ENCODE peak calls at places on chromosome 15, in ten cellular contexts. One of them, this sample, is unnamed.

GRCh38 chr15:62457100-62457499 is 292.0 kb upstream of the C2CD4B start:
- DNase-seq in CD4-positive, alpha-beta T cell: no peak
- DNase-seq in astrocyte of the spinal cord: no peak
- DNase-seq in RWPE1: no peak
- DNase-seq in fibroblast of mammary gland: no peak
- DNase-seq in kidney epithelial cell: no peak
- DNase-seq in neural crest cell: no peak
- DNase-seq in suprapubic skin: no peak
- DNase-seq in heart left ventricle: no peak
- DNase-seq in CD8-positive, alpha-beta T cell: no peak
- DNase-seq in this sample: no peak

GRCh38 chr15:80105193-80105984 is 45.9 kb downstream of the ZFAND6 start:
- DNase-seq in fibroblast of mammary gland: peak
- DNase-seq in RWPE1: peak
- DNase-seq in astrocyte of the spinal cord: peak
- DNase-seq in CD4-positive, alpha-beta T cell: no peak
- DNase-seq in kidney epithelial cell: peak
- DNase-seq in suprapubic skin: no peak
- DNase-seq in heart left ventricle: no peak
- DNase-seq in neural crest cell: no peak
- DNase-seq in CD8-positive, alpha-beta T cell: no peak
- DNase-seq in this sample: peak

GRCh38 chr15:48493084-48493762 is 152.3 kb downstream of the FBN1 start:
- DNase-seq in RWPE1: peak
- DNase-seq in heart left ventricle: no peak
- DNase-seq in astrocyte of the spinal cord: peak
- DNase-seq in kidney epithelial cell: peak
- DNase-seq in CD8-positive, alpha-beta T cell: no peak
- DNase-seq in CD4-positive, alpha-beta T cell: no peak
- DNase-seq in neural crest cell: no peak
- DNase-seq in suprapubic skin: no peak
- DNase-seq in fibroblast of mammary gland: peak
- DNase-seq in this sample: peak

GRCh38 chr15:101028772-101029438 is 109.7 kb downstream of the LRRK1 start:
- DNase-seq in astrocyte of the spinal cord: no peak
- DNase-seq in CD4-positive, alpha-beta T cell: no peak
- DNase-seq in kidney epithelial cell: no peak
- DNase-seq in RWPE1: no peak
- DNase-seq in suprapubic skin: peak
- DNase-seq in fibroblast of mammary gland: no peak
- DNase-seq in heart left ventricle: no peak
- DNase-seq in CD8-positive, alpha-beta T cell: no peak
- DNase-seq in neural crest cell: no peak
- DNase-seq in this sample: no peak

GRCh38 chr15:101450561-101451145 is 38.9 kb downstream of the PCSK6 start:
- DNase-seq in kidney epithelial cell: no peak
- DNase-seq in suprapubic skin: no peak
- DNase-seq in CD4-positive, alpha-beta T cell: no peak
- DNase-seq in heart left ventricle: no peak
- DNase-seq in astrocyte of the spinal cord: no peak
- DNase-seq in neural crest cell: no peak
- DNase-seq in RWPE1: no peak
- DNase-seq in CD8-positive, alpha-beta T cell: no peak
- DNase-seq in fibroblast of mammary gland: no peak
- DNase-seq in this sample: no peak

GRCh38 chr15:38354321-38354929 is 99.5 kb upstream of the FAM98B start:
- DNase-seq in CD8-positive, alpha-beta T cell: peak
- DNase-seq in heart left ventricle: peak
- DNase-seq in kidney epithelial cell: peak
- DNase-seq in RWPE1: peak
- DNase-seq in fibroblast of mammary gland: peak
- DNase-seq in astrocyte of the spinal cord: peak
- DNase-seq in suprapubic skin: peak
- DNase-seq in neural crest cell: peak
- DNase-seq in CD4-positive, alpha-beta T cell: peak
- DNase-seq in this sample: peak

GRCh38 chr15:36777941-36778340 is 198.5 kb downstream of the CDIN1 start:
- DNase-seq in fibroblast of mammary gland: no peak
- DNase-seq in neural crest cell: no peak
- DNase-seq in RWPE1: no peak
- DNase-seq in astrocyte of the spinal cord: no peak
- DNase-seq in CD8-positive, alpha-beta T cell: no peak
- DNase-seq in suprapubic skin: no peak
- DNase-seq in kidney epithelial cell: no peak
- DNase-seq in heart left ventricle: no peak
- DNase-seq in CD4-positive, alpha-beta T cell: no peak
- DNase-seq in this sample: no peak

GRCh38 chr15:31158858-31159569 is 57.5 kb upstream of the TRPM1 start:
- DNase-seq in suprapubic skin: no peak
- DNase-seq in astrocyte of the spinal cord: no peak
- DNase-seq in RWPE1: no peak
- DNase-seq in kidney epithelial cell: no peak
- DNase-seq in CD8-positive, alpha-beta T cell: no peak
- DNase-seq in fibroblast of mammary gland: no peak
- DNase-seq in CD4-positive, alpha-beta T cell: no peak
- DNase-seq in heart left ventricle: peak
- DNase-seq in neural crest cell: no peak
- DNase-seq in this sample: no peak

GRCh38 chr15:52567886-52568568 is 803 bp downstream of the ARPP19 start:
- DNase-seq in astrocyte of the spinal cord: no peak
- DNase-seq in fibroblast of mammary gland: peak
- DNase-seq in neural crest cell: no peak
- DNase-seq in RWPE1: peak
- DNase-seq in suprapubic skin: no peak
- DNase-seq in CD4-positive, alpha-beta T cell: no peak
- DNase-seq in CD8-positive, alpha-beta T cell: peak
- DNase-seq in kidney epithelial cell: no peak
- DNase-seq in heart left ventricle: no peak
- DNase-seq in this sample: peak

GRCh38 chr15:52569244-52569585 is 385 bp upstream of the ARPP19 start:
- DNase-seq in neural crest cell: no peak
- DNase-seq in RWPE1: no peak
- DNase-seq in suprapubic skin: no peak
- DNase-seq in CD8-positive, alpha-beta T cell: no peak
- DNase-seq in astrocyte of the spinal cord: no peak
- DNase-seq in CD4-positive, alpha-beta T cell: no peak
- DNase-seq in heart left ventricle: no peak
- DNase-seq in kidney epithelial cell: no peak
- DNase-seq in fibroblast of mammary gland: no peak
- DNase-seq in this sample: no peak

GRCh38 chr15:52563499-52564060 is 5.2 kb downstream of the ARPP19 start:
- DNase-seq in astrocyte of the spinal cord: no peak
- DNase-seq in kidney epithelial cell: no peak
- DNase-seq in fibroblast of mammary gland: no peak
- DNase-seq in neural crest cell: no peak
- DNase-seq in RWPE1: no peak
- DNase-seq in suprapubic skin: no peak
- DNase-seq in heart left ventricle: no peak
- DNase-seq in CD8-positive, alpha-beta T cell: no peak
- DNase-seq in CD4-positive, alpha-beta T cell: no peak
- DNase-seq in this sample: no peak

GRCh38 chr15:52566889-52567288 is 1.9 kb downstream of the ARPP19 start:
- DNase-seq in astrocyte of the spinal cord: no peak
- DNase-seq in neural crest cell: no peak
- DNase-seq in CD4-positive, alpha-beta T cell: no peak
- DNase-seq in fibroblast of mammary gland: no peak
- DNase-seq in CD8-positive, alpha-beta T cell: no peak
- DNase-seq in heart left ventricle: no peak
- DNase-seq in suprapubic skin: no peak
- DNase-seq in RWPE1: no peak
- DNase-seq in kidney epithelial cell: no peak
- DNase-seq in this sample: no peak

DNA sequence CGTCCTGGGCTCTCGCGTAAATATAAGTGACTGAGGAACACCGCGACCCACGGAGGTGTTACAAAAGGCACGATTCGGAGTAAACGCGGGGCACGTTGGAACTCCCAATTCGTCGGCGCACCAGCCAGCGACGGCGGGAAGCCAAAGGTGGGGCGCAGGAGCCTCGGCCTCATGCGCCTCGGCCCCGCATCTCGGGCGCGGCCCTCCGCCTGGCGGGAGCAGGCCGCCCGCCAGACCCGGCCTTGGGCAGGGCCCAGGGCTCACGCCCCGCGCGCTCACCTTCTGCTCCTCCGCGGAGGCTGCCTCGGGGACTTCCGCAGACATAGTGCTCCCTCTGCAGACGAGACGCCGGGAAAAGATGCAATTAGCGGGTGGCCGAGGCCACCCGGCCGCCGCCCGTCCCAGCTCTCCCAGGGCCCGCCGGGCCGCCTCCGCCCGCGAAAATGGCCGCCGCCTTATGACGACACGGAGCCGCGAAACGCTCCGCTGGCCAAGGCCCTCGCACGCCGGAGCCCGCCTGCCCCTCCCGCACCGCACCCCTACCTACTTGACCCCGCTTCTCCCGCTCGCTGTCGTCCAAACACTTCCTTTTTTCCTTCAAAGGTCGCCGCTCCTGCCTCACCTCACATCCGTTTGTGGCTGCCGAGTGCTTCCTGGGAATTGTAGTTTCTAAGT is at the start of gene ARPP19:
- DNase-seq in CD8-positive, alpha-beta T cell: peak
- DNase-seq in kidney epithelial cell: peak
- DNase-seq in heart left ventricle: peak
- DNase-seq in astrocyte of the spinal cord: peak
- DNase-seq in fibroblast of mammary gland: peak
- DNase-seq in CD4-positive, alpha-beta T cell: peak
- DNase-seq in RWPE1: peak
- DNase-seq in suprapubic skin: peak
- DNase-seq in neural crest cell: peak
- DNase-seq in this sample: peak
- TF ChIP-seq CTCF in CD8-positive, alpha-beta T cell: no peak
- TF ChIP-seq CTCF in kidney epithelial cell: no peak
- TF ChIP-seq CTCF in heart left ventricle: peak
- TF ChIP-seq CTCF in astrocyte of the spinal cord: no peak
- TF ChIP-seq CTCF in fibroblast of mammary gland: no peak
- TF ChIP-seq CTCF in CD4-positive, alpha-beta T cell: peak
- TF ChIP-seq CTCF in RWPE1: no peak
- TF ChIP-seq CTCF in suprapubic skin: no peak
- TF ChIP-seq CTCF in neural crest cell: no peak
- TF ChIP-seq CTCF in this sample: no peak

GRCh38 chr15:67077641-67078215 is 12.3 kb downstream of the SMAD3 start:
- DNase-seq in fibroblast of mammary gland: peak
- DNase-seq in suprapubic skin: no peak
- DNase-seq in RWPE1: no peak
- DNase-seq in astrocyte of the spinal cord: no peak
- DNase-seq in CD4-positive, alpha-beta T cell: no peak
- DNase-seq in heart left ventricle: no peak
- DNase-seq in CD8-positive, alpha-beta T cell: no peak
- DNase-seq in neural crest cell: no peak
- DNase-seq in kidney epithelial cell: no peak
- DNase-seq in this sample: no peak

GRCh38 chr15:67072951-67073350 is 7.5 kb downstream of the SMAD3 start:
- DNase-seq in heart left ventricle: no peak
- DNase-seq in CD8-positive, alpha-beta T cell: no peak
- DNase-seq in suprapubic skin: no peak
- DNase-seq in RWPE1: no peak
- DNase-seq in fibroblast of mammary gland: peak
- DNase-seq in CD4-positive, alpha-beta T cell: no peak
- DNase-seq in neural crest cell: no peak
- DNase-seq in kidney epithelial cell: no peak
- DNase-seq in astrocyte of the spinal cord: no peak
- DNase-seq in this sample: no peak

GRCh38 chr15:67079361-67079760 is 14.0 kb downstream of the SMAD3 start:
- DNase-seq in CD4-positive, alpha-beta T cell: no peak
- DNase-seq in fibroblast of mammary gland: peak
- DNase-seq in heart left ventricle: no peak
- DNase-seq in kidney epithelial cell: no peak
- DNase-seq in CD8-positive, alpha-beta T cell: no peak
- DNase-seq in neural crest cell: no peak
- DNase-seq in suprapubic skin: no peak
- DNase-seq in astrocyte of the spinal cord: no peak
- DNase-seq in RWPE1: no peak
- DNase-seq in this sample: no peak

GRCh38 chr15:67074886-67075229 is 9.5 kb downstream of the SMAD3 start:
- DNase-seq in CD8-positive, alpha-beta T cell: no peak
- DNase-seq in CD4-positive, alpha-beta T cell: no peak
- DNase-seq in fibroblast of mammary gland: peak
- DNase-seq in heart left ventricle: no peak
- DNase-seq in RWPE1: no peak
- DNase-seq in astrocyte of the spinal cord: no peak
- DNase-seq in suprapubic skin: no peak
- DNase-seq in neural crest cell: no peak
- DNase-seq in kidney epithelial cell: no peak
- DNase-seq in this sample: no peak

GRCh38 chr15:67076147-67076843 is 10.9 kb downstream of the SMAD3 start:
- DNase-seq in neural crest cell: no peak
- DNase-seq in CD4-positive, alpha-beta T cell: no peak
- DNase-seq in kidney epithelial cell: peak
- DNase-seq in fibroblast of mammary gland: peak
- DNase-seq in astrocyte of the spinal cord: peak
- DNase-seq in RWPE1: peak
- DNase-seq in CD8-positive, alpha-beta T cell: no peak
- DNase-seq in suprapubic skin: no peak
- DNase-seq in heart left ventricle: peak
- DNase-seq in this sample: peak
- TF ChIP-seq CTCF in neural crest cell: no peak
- TF ChIP-seq CTCF in CD4-positive, alpha-beta T cell: no peak
- TF ChIP-seq CTCF in kidney epithelial cell: peak
- TF ChIP-seq CTCF in fibroblast of mammary gland: no peak
- TF ChIP-seq CTCF in astrocyte of the spinal cord: no peak
- TF ChIP-seq CTCF in RWPE1: no peak
- TF ChIP-seq CTCF in CD8-positive, alpha-beta T cell: no peak
- TF ChIP-seq CTCF in suprapubic skin: no peak
- TF ChIP-seq CTCF in heart left ventricle: no peak
- TF ChIP-seq CTCF in this sample: no peak

GRCh38 chr15:70586241-70586640 is 177.1 kb downstream of the UACA start:
- DNase-seq in fibroblast of mammary gland: no peak
- DNase-seq in CD8-positive, alpha-beta T cell: no peak
- DNase-seq in CD4-positive, alpha-beta T cell: no peak
- DNase-seq in heart left ventricle: no peak
- DNase-seq in RWPE1: no peak
- DNase-seq in kidney epithelial cell: no peak
- DNase-seq in neural crest cell: no peak
- DNase-seq in astrocyte of the spinal cord: no peak
- DNase-seq in suprapubic skin: peak
- DNase-seq in this sample: no peak

GRCh38 chr15:70584441-70584837 is 178.9 kb downstream of the UACA start:
- DNase-seq in kidney epithelial cell: no peak
- DNase-seq in RWPE1: no peak
- DNase-seq in neural crest cell: no peak
- DNase-seq in CD4-positive, alpha-beta T cell: no peak
- DNase-seq in astrocyte of the spinal cord: no peak
- DNase-seq in heart left ventricle: no peak
- DNase-seq in suprapubic skin: peak
- DNase-seq in CD8-positive, alpha-beta T cell: no peak
- DNase-seq in fibroblast of mammary gland: no peak
- DNase-seq in this sample: no peak

GRCh38 chr15:70582143-70582945 is 181.0 kb downstream of the UACA start:
- DNase-seq in heart left ventricle: no peak
- DNase-seq in CD8-positive, alpha-beta T cell: no peak
- DNase-seq in fibroblast of mammary gland: peak
- DNase-seq in suprapubic skin: peak
- DNase-seq in RWPE1: no peak
- DNase-seq in neural crest cell: no peak
- DNase-seq in astrocyte of the spinal cord: peak
- DNase-seq in kidney epithelial cell: no peak
- DNase-seq in CD4-positive, alpha-beta T cell: no peak
- DNase-seq in this sample: peak

GRCh38 chr15:70585707-70586034 is 177.7 kb downstream of the UACA start:
- DNase-seq in CD8-positive, alpha-beta T cell: peak
- DNase-seq in RWPE1: no peak
- DNase-seq in suprapubic skin: no peak
- DNase-seq in CD4-positive, alpha-beta T cell: no peak
- DNase-seq in neural crest cell: no peak
- DNase-seq in fibroblast of mammary gland: no peak
- DNase-seq in kidney epithelial cell: no peak
- DNase-seq in heart left ventricle: no peak
- DNase-seq in astrocyte of the spinal cord: no peak
- DNase-seq in this sample: no peak

DNA sequence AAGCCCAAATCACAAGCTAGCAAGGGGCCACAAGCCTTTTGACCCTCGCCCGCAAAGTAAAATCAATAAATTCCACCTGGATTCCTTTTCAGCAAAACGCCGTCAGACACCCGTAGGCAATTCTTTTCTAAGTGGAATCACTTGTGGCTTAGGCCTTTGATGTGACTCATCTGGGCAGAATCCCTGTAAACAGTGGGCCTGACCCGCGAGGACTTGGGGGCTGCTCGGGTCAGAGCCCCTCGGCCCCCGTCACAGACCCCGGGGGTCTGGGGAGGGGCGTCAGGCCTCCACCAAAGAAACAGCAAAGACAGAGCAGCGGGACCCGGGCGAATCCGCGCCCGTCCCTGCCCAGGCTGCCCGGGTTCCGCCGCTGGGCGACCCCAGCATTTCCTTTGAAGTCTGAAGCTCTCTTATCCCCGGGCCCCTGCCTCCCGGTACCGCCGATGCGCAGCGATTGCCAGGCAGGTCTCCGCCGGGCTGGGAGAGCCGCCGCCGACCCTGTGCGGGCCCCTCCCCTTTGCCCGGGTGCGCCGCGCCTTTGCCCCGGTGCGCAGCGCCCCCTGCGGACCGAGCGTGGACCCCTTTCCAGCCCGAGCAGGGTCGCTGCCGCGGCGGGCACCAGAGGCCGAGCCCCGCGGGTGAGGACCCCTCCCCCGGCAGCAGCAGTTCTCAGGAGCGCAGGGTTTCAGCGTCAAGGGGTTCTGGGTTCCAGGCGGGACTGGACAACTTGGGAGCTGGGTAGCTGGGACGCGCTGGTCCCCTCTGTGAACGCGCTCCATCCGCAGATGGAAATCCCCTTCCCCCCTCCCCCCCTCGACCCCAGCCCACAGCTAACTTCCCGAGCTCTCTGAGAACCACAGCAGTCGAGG is 178.3 kb downstream of the UACA start:
- DNase-seq in fibroblast of mammary gland: no peak
- DNase-seq in kidney epithelial cell: peak
- DNase-seq in CD4-positive, alpha-beta T cell: peak
- DNase-seq in suprapubic skin: peak
- DNase-seq in RWPE1: peak
- DNase-seq in neural crest cell: peak
- DNase-seq in astrocyte of the spinal cord: peak
- DNase-seq in heart left ventricle: no peak
- DNase-seq in CD8-positive, alpha-beta T cell: peak
- DNase-seq in this sample: no peak
- TF ChIP-seq CTCF in fibroblast of mammary gland: no peak
- TF ChIP-seq CTCF in kidney epithelial cell: peak
- TF ChIP-seq CTCF in CD4-positive, alpha-beta T cell: peak
- TF ChIP-seq CTCF in suprapubic skin: no peak
- TF ChIP-seq CTCF in RWPE1: peak
- TF ChIP-seq CTCF in neural crest cell: peak
- TF ChIP-seq CTCF in astrocyte of the spinal cord: peak
- TF ChIP-seq CTCF in heart left ventricle: peak
- TF ChIP-seq CTCF in CD8-positive, alpha-beta T cell: peak
- TF ChIP-seq CTCF in this sample: no peak

DNA sequence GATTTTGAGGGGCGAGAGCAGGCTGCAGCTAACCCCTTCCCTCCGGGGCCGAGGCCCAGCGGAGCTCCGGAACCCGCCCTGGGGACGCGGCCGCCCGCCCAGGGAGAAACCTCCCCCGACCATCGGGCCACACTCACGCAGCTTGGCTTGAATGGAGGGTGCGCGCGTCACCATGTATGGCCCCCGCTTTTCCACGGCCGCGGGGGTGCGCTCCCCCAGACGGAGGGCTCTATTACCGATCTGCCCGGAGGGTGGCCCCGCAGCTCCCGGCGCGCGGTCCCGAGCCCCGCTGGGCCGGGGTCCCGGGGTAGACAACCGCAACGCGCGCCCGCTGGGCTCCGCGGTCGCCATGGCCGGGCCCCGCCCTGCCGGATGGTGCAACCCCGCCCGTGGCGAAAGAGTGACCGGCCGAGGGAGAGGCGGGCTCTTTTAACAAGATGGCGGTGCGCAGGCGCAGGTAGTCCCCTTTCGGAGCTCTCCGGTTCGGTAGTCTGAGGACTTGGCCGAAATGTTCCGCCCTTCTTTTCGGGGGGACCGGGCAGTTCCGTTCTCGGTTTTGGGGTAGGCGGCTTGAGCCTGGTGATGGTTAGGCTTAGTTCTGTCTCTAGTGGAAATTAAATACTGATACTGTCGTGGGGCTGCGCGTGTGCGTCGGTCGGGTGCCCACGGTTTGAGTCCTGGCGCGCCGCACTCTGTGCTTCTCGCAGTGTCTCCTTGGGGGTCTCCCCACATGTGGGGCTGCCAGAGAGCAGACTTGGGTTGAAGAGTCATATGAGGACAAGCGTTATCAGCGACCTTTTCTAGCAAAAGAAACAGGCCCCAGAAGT is at the start of gene FAM219B:
- DNase-seq in kidney epithelial cell: peak
- DNase-seq in CD4-positive, alpha-beta T cell: peak
- DNase-seq in astrocyte of the spinal cord: peak
- DNase-seq in CD8-positive, alpha-beta T cell: peak
- DNase-seq in fibroblast of mammary gland: peak
- DNase-seq in heart left ventricle: peak
- DNase-seq in RWPE1: peak
- DNase-seq in suprapubic skin: peak
- DNase-seq in neural crest cell: peak
- DNase-seq in this sample: peak
- TF ChIP-seq CTCF in kidney epithelial cell: no peak
- TF ChIP-seq CTCF in CD4-positive, alpha-beta T cell: no peak
- TF ChIP-seq CTCF in astrocyte of the spinal cord: no peak
- TF ChIP-seq CTCF in CD8-positive, alpha-beta T cell: no peak
- TF ChIP-seq CTCF in fibroblast of mammary gland: no peak
- TF ChIP-seq CTCF in heart left ventricle: peak
- TF ChIP-seq CTCF in RWPE1: no peak
- TF ChIP-seq CTCF in suprapubic skin: no peak
- TF ChIP-seq CTCF in neural crest cell: no peak
- TF ChIP-seq CTCF in this sample: no peak

This sample was measured in cardiac fibroblast.